ENCODE peak calls at places on chromosome 18, in seven cellular contexts. V is GM20000, Q is B cell, O is GM12864, A is glutamatergic neuron, R is fibroblast of the aortic adventitia, L is suprapubic skin. G is an unnamed sample.

GRCh38 chr18:9708057-9708881 is at the start of gene RAB31:
- DNase-seq in A (peak), Q (peak), L (peak), R (peak), V (peak), O (no peak), G (peak)

GRCh38 chr18:72811047-72811446 is 56.7 kb downstream of the NETO1 start:
- DNase-seq in A (no peak), L (no peak), R (no peak), O (no peak), Q (no peak), V (no peak), G (no peak)

GRCh38 chr18:10030816-10031541 is 117.2 kb downstream of the VAPA start:
- DNase-seq in L (peak), Q (no peak), V (no peak), R (peak), A (no peak), O (no peak), G (no peak)

GRCh38 chr18:58297198-58297597 is 253.2 kb downstream of the NEDD4L start:
- DNase-seq in Q (no peak), L (no peak), A (no peak), R (peak), O (no peak), V (no peak), G (no peak)

GRCh38 chr18:79926715-79927596 is 24.5 kb downstream of the SLC66A2 start:
- DNase-seq in L (peak), O (no peak), Q (no peak), V (no peak), R (no peak), A (no peak), G (no peak)

GRCh38 chr18:9826666-9827065 is 59.1 kb upstream of the TXNDC2 start:
- DNase-seq in Q (no peak), A (no peak), V (no peak), L (no peak), O (no peak), R (no peak), G (no peak)

GRCh38 chr18:1094408-1094807 is 189.7 kb downstream of the ADCYAP1 start:
- DNase-seq in R (peak), V (no peak), A (no peak), O (no peak), Q (no peak), L (no peak), G (no peak)

GRCh38 chr18:10225300-10225699 is 229.1 kb upstream of the APCDD1 start:
- DNase-seq in L (no peak), O (no peak), R (no peak), Q (no peak), A (no peak), V (no peak), G (no peak)

GRCh38 chr18:79530821-79531220 is 135.1 kb downstream of the NFATC1 start:
- DNase-seq in A (peak), R (no peak), Q (no peak), O (no peak), L (no peak), V (no peak), G (no peak)

DNA sequence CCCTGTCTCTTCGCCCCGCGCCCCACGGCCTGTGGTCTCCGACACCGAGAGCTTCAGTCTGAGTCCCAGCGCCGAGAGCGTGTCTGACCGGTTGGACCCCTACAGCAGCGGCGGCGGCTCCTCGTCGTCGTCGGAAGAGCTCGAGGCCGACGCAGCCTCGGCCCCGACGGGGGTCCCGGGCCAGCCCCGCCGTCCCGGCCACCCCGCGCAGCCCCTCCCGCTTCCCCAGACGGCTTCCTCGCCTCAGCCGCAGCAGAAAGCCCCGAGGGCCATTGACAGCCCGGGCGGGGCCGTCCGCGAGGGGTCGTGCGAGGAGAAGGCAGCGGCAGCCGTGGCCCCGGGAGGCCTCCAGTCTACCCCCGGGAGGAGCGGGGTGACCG is 1.3 kb downstream of the PHLPP1 start:
- DNase-seq in O (no peak), L (no peak), V (peak), A (peak), Q (peak), R (no peak), G (peak)
- TF ChIP-seq CTCF in O (no peak), L (no peak), V (peak), A (no peak), Q (no peak), R (no peak), G (peak)

GRCh38 chr18:34595673-34596072 is 114.4 kb upstream of the DTNA start:
- DNase-seq in Q (no peak), O (no peak), R (peak), A (no peak), L (no peak), V (no peak), G (no peak)
- TF ChIP-seq CTCF in Q (no peak), O (no peak), R (peak), A (no peak), L (no peak), V (no peak), G (no peak)

GRCh38 chr18:37435150-37435872 is 130.3 kb downstream of the CELF4 start:
- DNase-seq in A (no peak), V (no peak), L (no peak), O (no peak), Q (no peak), R (no peak), G (no peak)
- TF ChIP-seq CTCF in A (no peak), V (no peak), L (no peak), O (no peak), Q (no peak), R (no peak), G (no peak)

GRCh38 chr18:55479656-55480420 is 108.2 kb downstream of the TCF4 start:
- DNase-seq in R (no peak), L (no peak), A (no peak), O (no peak), Q (no peak), V (no peak), G (no peak)

GRCh38 chr18:55475467-55475866 is 112.5 kb downstream of the TCF4 start:
- DNase-seq in R (no peak), V (no peak), Q (no peak), A (no peak), O (no peak), L (no peak), G (no peak)

GRCh38 chr18:55475916-55476315 is 112.1 kb downstream of the TCF4 start:
- DNase-seq in A (no peak), Q (no peak), R (no peak), V (no peak), L (no peak), O (no peak), G (no peak)

GRCh38 chr18:55478301-55478660 is 109.7 kb downstream of the TCF4 start:
- DNase-seq in Q (no peak), V (no peak), L (no peak), O (no peak), R (no peak), A (no peak), G (no peak)

DNA sequence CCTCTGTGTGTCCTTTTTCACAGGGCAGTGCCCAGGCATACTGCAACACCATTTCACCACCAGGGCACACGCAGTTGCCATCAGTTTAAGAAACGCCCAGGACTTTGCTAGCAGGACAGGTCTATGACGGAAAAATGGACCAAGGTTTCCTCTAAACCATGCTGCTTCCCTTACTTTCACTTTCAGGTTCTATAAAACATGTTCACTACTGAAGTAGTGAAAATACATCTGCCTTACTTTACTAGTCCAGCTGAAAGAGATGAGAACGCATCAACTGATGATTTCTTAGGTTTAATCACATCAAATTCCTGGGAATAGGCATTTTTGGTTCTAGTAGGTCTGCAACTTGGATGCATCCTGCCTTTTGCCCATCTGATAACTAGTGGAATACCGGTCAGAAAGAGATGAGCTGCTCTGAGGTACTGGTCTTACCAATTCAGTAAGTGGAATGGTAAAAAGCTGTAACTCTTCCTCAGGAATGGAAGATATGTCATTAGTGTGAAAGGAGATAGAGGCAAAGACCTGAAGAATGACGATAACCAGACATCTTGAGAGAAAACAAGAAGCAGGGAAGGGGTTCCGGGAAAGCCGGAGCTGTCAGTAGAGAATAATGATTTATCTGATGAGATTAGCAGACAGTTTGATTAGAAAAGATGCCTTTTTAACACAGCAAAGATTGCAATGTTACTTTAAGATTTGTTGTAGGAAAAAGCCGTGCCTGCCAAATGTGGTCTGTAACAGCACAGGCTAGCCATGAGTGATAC is 110.3 kb downstream of the TCF4 start:
- DNase-seq in R (peak), O (peak), V (peak), Q (peak), A (no peak), L (no peak), G (peak)
- TF ChIP-seq CTCF in R (peak), O (no peak), V (no peak), Q (peak), A (no peak), L (no peak), G (no peak)

GRCh38 chr18:5456577-5457466 is 87.0 kb downstream of the EPB41L3 start:
- DNase-seq in A (peak), Q (no peak), O (no peak), L (no peak), R (peak), V (no peak), G (no peak)
- TF ChIP-seq CTCF in A (peak), Q (no peak), O (no peak), L (peak), R (peak), V (no peak), G (no peak)

GRCh38 chr18:52426462-52426861 is 86.5 kb downstream of the DCC start:
- DNase-seq in V (no peak), O (no peak), Q (no peak), L (no peak), R (no peak), A (no peak), G (no peak)

GRCh38 chr18:52426041-52426440 is 86.0 kb downstream of the DCC start:
- DNase-seq in L (no peak), R (no peak), V (no peak), O (no peak), Q (no peak), A (no peak), G (no peak)

GRCh38 chr18:52427521-52428175 is 87.7 kb downstream of the DCC start:
- DNase-seq in O (no peak), A (no peak), Q (no peak), V (no peak), R (no peak), L (no peak), G (no peak)

DNA sequence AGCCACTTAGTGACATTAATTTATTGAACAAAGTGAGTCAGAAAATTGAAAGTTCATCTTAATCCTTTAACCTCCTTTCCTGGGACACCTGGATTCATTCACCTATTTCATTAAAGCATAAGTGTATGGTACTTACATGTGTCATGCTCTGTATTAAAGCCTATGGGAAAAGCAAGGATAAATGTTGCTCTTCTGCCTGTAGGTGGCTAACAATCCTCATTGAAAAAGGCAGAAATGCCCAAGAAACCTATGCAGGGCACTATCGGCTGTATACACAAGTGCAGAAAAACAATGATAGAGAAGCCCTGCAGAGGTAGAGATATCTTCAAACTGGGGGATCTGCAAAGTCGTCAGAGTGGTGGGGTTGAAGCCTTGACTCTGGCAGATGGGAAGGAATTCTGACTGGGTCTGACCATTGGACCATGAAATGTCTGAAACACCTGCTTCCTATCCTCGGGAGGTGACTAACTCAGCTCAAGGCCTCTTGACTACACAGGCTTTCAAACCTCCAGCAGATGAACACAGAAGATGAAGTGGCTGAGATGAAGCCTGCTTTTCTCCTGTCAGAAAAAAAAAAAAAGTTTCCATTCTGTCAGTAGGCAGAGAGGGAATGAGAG is 83.1 kb downstream of the DCC start:
- DNase-seq in L (no peak), Q (no peak), A (no peak), R (no peak), V (no peak), O (no peak), G (no peak)
- TF ChIP-seq CTCF in L (no peak), Q (no peak), A (no peak), R (no peak), V (no peak), O (no peak), G (no peak)

DNA sequence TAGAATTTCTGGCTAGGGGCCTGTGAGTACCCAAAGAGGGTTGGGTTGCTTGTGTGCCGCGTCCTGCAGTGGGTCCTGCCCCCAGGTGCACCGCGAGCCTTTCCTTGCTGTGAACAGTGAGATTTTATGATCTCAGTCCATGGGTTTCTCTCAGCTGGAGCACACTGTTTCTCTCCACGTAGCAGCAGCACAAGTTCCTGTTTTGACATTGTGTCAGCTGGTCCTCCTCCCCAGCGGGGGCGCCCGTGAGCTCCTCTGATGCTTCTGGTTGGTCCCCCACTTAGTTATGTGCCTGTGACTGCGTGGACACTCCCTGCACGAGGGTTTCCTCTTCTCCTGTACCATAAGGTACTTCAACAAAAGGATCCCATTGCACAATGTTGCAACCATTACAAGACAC is 29.8 kb downstream of the TSHZ1 start:
- DNase-seq in L (no peak), Q (no peak), V (no peak), A (no peak), R (no peak), O (no peak), G (no peak)
- TF ChIP-seq CTCF in L (no peak), Q (no peak), V (no peak), A (no peak), R (no peak), O (peak), G (no peak)

DNA sequence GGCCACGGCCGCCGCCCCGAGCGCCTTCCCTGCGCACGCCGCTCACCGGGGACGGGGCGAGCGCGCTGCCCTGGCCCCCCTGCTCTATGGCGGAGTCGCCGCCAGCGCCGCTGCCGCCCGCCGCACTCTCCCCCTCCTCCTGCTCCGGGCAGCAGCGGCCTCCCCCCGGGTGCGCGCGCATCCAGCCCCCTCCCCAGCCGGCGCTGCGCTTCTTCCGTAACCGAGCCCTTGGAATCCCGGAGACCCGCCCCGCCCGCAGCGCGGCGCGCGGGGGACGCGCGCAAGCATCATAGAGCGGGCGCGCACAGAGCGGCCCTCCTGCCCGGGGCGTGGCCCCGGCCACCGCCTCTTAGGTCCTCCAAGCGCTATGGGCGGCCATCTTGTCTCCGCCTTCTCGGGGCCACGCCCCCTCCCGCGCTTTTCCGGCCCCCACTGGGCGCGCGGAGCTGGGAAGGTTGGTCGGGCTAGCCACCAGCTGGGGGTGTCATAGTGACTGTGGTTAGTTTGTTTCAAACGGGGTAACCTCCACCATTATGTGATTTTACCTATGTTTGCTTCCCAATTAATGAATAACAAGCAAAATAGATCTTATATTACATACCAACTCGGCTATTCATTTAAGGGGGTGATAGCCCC is at the start of gene MBD2:
- DNase-seq in Q (peak), O (peak), R (peak), A (peak), L (peak), V (peak), G (peak)
- TF ChIP-seq CTCF in Q (peak), O (no peak), R (no peak), A (no peak), L (no peak), V (peak), G (peak)

GRCh38 chr18:44323125-44323524 is 357.6 kb upstream of the SETBP1 start:
- DNase-seq in Q (no peak), L (no peak), O (no peak), A (no peak), V (no peak), R (no peak), G (no peak)

GRCh38 chr18:44321868-44322590 is 358.7 kb upstream of the SETBP1 start:
- DNase-seq in Q (no peak), A (no peak), V (no peak), L (no peak), R (no peak), O (no peak), G (no peak)

GRCh38 chr18:44320619-44321460 is 359.8 kb upstream of the SETBP1 start:
- DNase-seq in Q (no peak), R (no peak), L (no peak), V (no peak), O (no peak), A (no peak), G (no peak)

GRCh38 chr18:44324361-44324760 is 356.3 kb upstream of the SETBP1 start:
- DNase-seq in A (no peak), L (no peak), O (no peak), R (peak), Q (no peak), V (no peak), G (no peak)

GRCh38 chr18:44325903-44326650 is 354.6 kb upstream of the SETBP1 start:
- DNase-seq in O (no peak), L (no peak), A (peak), R (peak), V (peak), Q (no peak), G (peak)
- TF ChIP-seq CTCF in O (peak), L (peak), A (peak), R (peak), V (peak), Q (peak), G (peak)

G was measured in GM13976.